ENCODE peak calls at places on chromosomes 2 and 18, in four cellular contexts. One of them, this sample, is unnamed.

GRCh38 chr2:9310827-9311226 is 104.2 kb downstream of the ASAP2 start:
- DNase-seq in DND-41: no peak
- DNase-seq in tibial nerve: no peak
- DNase-seq in ovary: no peak
- DNase-seq in this sample: no peak

GRCh38 chr2:550860-551259 is 126.3 kb downstream of the TMEM18 start:
- DNase-seq in DND-41: no peak
- DNase-seq in tibial nerve: no peak
- DNase-seq in ovary: no peak
- DNase-seq in this sample: no peak

GRCh38 chr2:45922577-45922988 is 271.1 kb downstream of the PRKCE start:
- DNase-seq in DND-41: no peak
- DNase-seq in tibial nerve: no peak
- DNase-seq in ovary: no peak
- DNase-seq in this sample: no peak

GRCh38 chr18:63477972-63478371 is 1.2 kb downstream of the SERPINB5 start:
- DNase-seq in DND-41: no peak
- DNase-seq in tibial nerve: no peak
- DNase-seq in ovary: no peak
- DNase-seq in this sample: no peak

GRCh38 chr2:8149985-8150547 is 531.8 kb upstream of the ID2 start:
- DNase-seq in DND-41: no peak
- DNase-seq in tibial nerve: no peak
- DNase-seq in ovary: no peak
- DNase-seq in this sample: no peak

GRCh38 chr2:11764359-11764758 is 17.9 kb downstream of the LPIN1 start:
- DNase-seq in DND-41: no peak
- DNase-seq in tibial nerve: no peak
- DNase-seq in ovary: peak; percentile 33
- DNase-seq in this sample: no peak

GRCh38 chr2:153055182-153055581 is 336.8 kb downstream of the ARL6IP6 start:
- DNase-seq in DND-41: no peak
- DNase-seq in tibial nerve: no peak
- DNase-seq in ovary: no peak
- DNase-seq in this sample: no peak

GRCh38 chr2:128380061-128380889 is 61.6 kb upstream of the HS6ST1 start:
- DNase-seq in DND-41: no peak
- DNase-seq in tibial nerve: no peak
- DNase-seq in ovary: no peak
- DNase-seq in this sample: no peak

GRCh38 chr18:30889582-30890301 is 152.8 kb downstream of the DSC3 start:
- DNase-seq in DND-41: no peak
- DNase-seq in tibial nerve: no peak
- DNase-seq in ovary: no peak
- DNase-seq in this sample: no peak

GRCh38 chr18:43805646-43806194 is 528.4 kb upstream of the SYT4 start:
- DNase-seq in DND-41: no peak
- DNase-seq in tibial nerve: no peak
- DNase-seq in ovary: no peak
- DNase-seq in this sample: no peak

GRCh38 chr2:169071455-169071854 is 2.1 kb downstream of the DHRS9 start:
- DNase-seq in DND-41: no peak
- DNase-seq in tibial nerve: no peak
- DNase-seq in ovary: no peak
- DNase-seq in this sample: no peak

GRCh38 chr18:76348267-76349066 is 146.6 kb downstream of the ZNF516 start:
- DNase-seq in DND-41: no peak
- DNase-seq in tibial nerve: no peak
- DNase-seq in ovary: no peak
- DNase-seq in this sample: peak; percentile 6

GRCh38 chr2:240393831-240394410 is 41.5 kb upstream of the GPC1 start:
- DNase-seq in DND-41: no peak
- DNase-seq in tibial nerve: peak; percentile 8
- DNase-seq in ovary: peak; percentile 26
- DNase-seq in this sample: no peak

GRCh38 chr2:95353055-95353575 is 49.4 kb upstream of the FAHD2A start:
- DNase-seq in DND-41: no peak
- DNase-seq in tibial nerve: no peak
- DNase-seq in ovary: peak; percentile 13
- DNase-seq in this sample: no peak

GRCh38 chr2:234674781-234675201 is 177.9 kb upstream of the ARL4C start:
- DNase-seq in DND-41: no peak
- DNase-seq in tibial nerve: no peak
- DNase-seq in ovary: peak; percentile 55
- DNase-seq in this sample: no peak

GRCh38 chr2:118990757-118991545 is 49.0 kb downstream of the MARCO start:
- DNase-seq in DND-41: no peak
- DNase-seq in tibial nerve: no peak
- DNase-seq in ovary: no peak
- DNase-seq in this sample: no peak

GRCh38 chr2:37877457-37878315 is 47.4 kb upstream of the RMDN2 start:
- DNase-seq in DND-41: peak; percentile 16
- DNase-seq in tibial nerve: no peak
- DNase-seq in ovary: no peak
- DNase-seq in this sample: peak; percentile 42

GRCh38 chr18:54957987-54958386 is 1.3 kb downstream of the CCDC68 start:
- DNase-seq in DND-41: no peak
- DNase-seq in tibial nerve: no peak
- DNase-seq in ovary: peak; percentile 69
- DNase-seq in this sample: no peak

GRCh38 chr2:200471324-200471848 is 38.5 kb downstream of the KCTD18 start:
- DNase-seq in DND-41: no peak
- DNase-seq in tibial nerve: no peak
- DNase-seq in ovary: no peak
- DNase-seq in this sample: peak; percentile 20

GRCh38 chr2:27624943-27625342 is 3.9 kb downstream of the CCDC121 start:
- DNase-seq in DND-41: no peak
- DNase-seq in tibial nerve: no peak
- DNase-seq in ovary: no peak
- DNase-seq in this sample: no peak

GRCh38 chr2:26442707-26443106 is 35.2 kb downstream of the OTOF start:
- DNase-seq in DND-41: no peak
- DNase-seq in tibial nerve: no peak
- DNase-seq in ovary: no peak
- DNase-seq in this sample: no peak

GRCh38 chr2:115483631-115484030 is 1041.2 kb downstream of the DPP10 start:
- DNase-seq in DND-41: no peak
- DNase-seq in tibial nerve: no peak
- DNase-seq in ovary: no peak
- DNase-seq in this sample: no peak

GRCh38 chr2:224278531-224278930 is 123.4 kb downstream of the FAM124B start:
- DNase-seq in DND-41: no peak
- DNase-seq in tibial nerve: no peak
- DNase-seq in ovary: no peak
- DNase-seq in this sample: no peak

GRCh38 chr2:105553538-105554196 is 154.8 kb upstream of the FHL2 start:
- DNase-seq in DND-41: no peak
- DNase-seq in tibial nerve: no peak
- DNase-seq in ovary: no peak
- DNase-seq in this sample: no peak

GRCh38 chr18:6315556-6316331 is 99.0 kb downstream of the L3MBTL4 start:
- DNase-seq in DND-41: no peak
- DNase-seq in tibial nerve: no peak
- DNase-seq in ovary: no peak
- DNase-seq in this sample: no peak

GRCh38 chr2:26623541-26624497 is 17.3 kb downstream of the CIB4 start:
- DNase-seq in DND-41: no peak
- DNase-seq in tibial nerve: no peak
- DNase-seq in ovary: peak; percentile 60
- DNase-seq in this sample: no peak

GRCh38 chr18:55513199-55513598 is 74.8 kb downstream of the TCF4 start:
- DNase-seq in DND-41: no peak
- DNase-seq in tibial nerve: no peak
- DNase-seq in ovary: no peak
- DNase-seq in this sample: no peak

GRCh38 chr18:11398625-11399024 is 210.8 kb upstream of the SLC35G4 start:
- DNase-seq in DND-41: no peak
- DNase-seq in tibial nerve: no peak
- DNase-seq in ovary: no peak
- DNase-seq in this sample: no peak

GRCh38 chr18:25349131-25349925 is 2.6 kb downstream of the ZNF521 start:
- DNase-seq in DND-41: no peak
- DNase-seq in tibial nerve: no peak
- DNase-seq in ovary: peak; percentile 72
- DNase-seq in this sample: no peak

GRCh38 chr2:166468124-166469024 is 25.7 kb downstream of the SCN7A start:
- DNase-seq in DND-41: no peak
- DNase-seq in tibial nerve: no peak
- DNase-seq in ovary: no peak
- DNase-seq in this sample: no peak

GRCh38 chr2:159713691-159714585 is 1.6 kb downstream of the MARCHF7 start:
- DNase-seq in DND-41: no peak
- DNase-seq in tibial nerve: no peak
- DNase-seq in ovary: no peak
- DNase-seq in this sample: no peak

GRCh38 chr2:176129013-176129796 is at the start of gene HOXD8:
- DNase-seq in DND-41: no peak
- DNase-seq in tibial nerve: no peak
- DNase-seq in ovary: peak; percentile 94
- DNase-seq in this sample: no peak

GRCh38 chr2:176129825-176130152 is 284 bp downstream of the HOXD8 start:
- DNase-seq in DND-41: no peak
- DNase-seq in tibial nerve: no peak
- DNase-seq in ovary: no peak
- DNase-seq in this sample: no peak

GRCh38 chr2:176127769-176128072 is 1.8 kb upstream of the HOXD8 start:
- DNase-seq in DND-41: no peak
- DNase-seq in tibial nerve: no peak
- DNase-seq in ovary: no peak
- DNase-seq in this sample: no peak

GRCh38 chr2:176126929-176127768 is 2.4 kb upstream of the HOXD8 start:
- DNase-seq in DND-41: peak; percentile 59
- DNase-seq in tibial nerve: peak; percentile 71
- DNase-seq in ovary: peak; percentile 82
- DNase-seq in this sample: peak; percentile 56

GRCh38 chr2:176128172-176129012 is 1.1 kb upstream of the HOXD8 start:
- DNase-seq in DND-41: no peak
- DNase-seq in tibial nerve: no peak
- DNase-seq in ovary: peak; percentile 73
- DNase-seq in this sample: no peak
- H3K27me3 ChIP-seq in DND-41: peaks cover 7% of the 10 kb centered on the region
- H3K27me3 ChIP-seq in tibial nerve: peaks cover 85% of the 10 kb centered on the region
- H3K27me3 ChIP-seq in ovary: no peaks in the 10 kb centered on the region
- H3K27me3 ChIP-seq in this sample: peaks cover 78% of the 10 kb centered on the region

GRCh38 chr2:196987654-196988364 is 61.3 kb upstream of the PGAP1 start:
- DNase-seq in DND-41: peak; percentile 51
- DNase-seq in tibial nerve: no peak
- DNase-seq in ovary: no peak
- DNase-seq in this sample: no peak
- H3K4me3 ChIP-seq in DND-41: peak overlapping the region; percentile 52
- H3K4me3 ChIP-seq in tibial nerve: no peak overlapping the region
- H3K4me3 ChIP-seq in ovary: no peak overlapping the region
- H3K4me3 ChIP-seq in this sample: no peak overlapping the region

GRCh38 chr2:20946494-20946893 is 97.4 kb downstream of the APOB start:
- DNase-seq in DND-41: no peak
- DNase-seq in tibial nerve: no peak
- DNase-seq in ovary: no peak
- DNase-seq in this sample: no peak
- H3K4me1 ChIP-seq in DND-41: no peaks in the 10 kb centered on the region
- H3K4me1 ChIP-seq in tibial nerve: no peaks in the 10 kb centered on the region
- H3K4me1 ChIP-seq in ovary: no peaks in the 10 kb centered on the region
- H3K4me1 ChIP-seq in this sample: no peaks in the 10 kb centered on the region

DNA sequence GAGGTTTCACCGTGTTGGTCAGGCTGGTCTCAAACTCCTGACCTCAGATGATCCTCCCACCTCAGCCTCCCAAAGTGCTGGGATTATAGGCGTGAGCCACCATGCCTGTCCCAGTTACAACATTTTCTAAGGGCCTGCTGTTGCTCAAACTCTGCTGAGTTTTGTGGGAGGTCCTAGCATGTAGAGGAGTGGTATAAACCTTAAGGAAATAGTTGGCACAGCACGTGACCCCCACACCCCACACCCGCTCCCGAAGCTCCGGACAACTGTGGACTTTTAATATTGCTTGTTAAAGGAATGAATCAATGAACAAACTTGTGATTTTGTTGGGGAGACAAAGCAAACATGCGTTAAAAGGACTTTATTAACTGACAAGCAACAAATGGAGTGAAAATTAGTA is 137.8 kb upstream of the GATA6 start:
- DNase-seq in DND-41: no peak
- DNase-seq in tibial nerve: no peak
- DNase-seq in ovary: no peak
- DNase-seq in this sample: no peak
- H3K27me3 ChIP-seq in DND-41: peaks cover 9% of the 10 kb centered on the region
- H3K27me3 ChIP-seq in tibial nerve: no peaks in the 10 kb centered on the region
- H3K27me3 ChIP-seq in ovary: no peaks in the 10 kb centered on the region
- H3K27me3 ChIP-seq in this sample: no peaks in the 10 kb centered on the region

DNA sequence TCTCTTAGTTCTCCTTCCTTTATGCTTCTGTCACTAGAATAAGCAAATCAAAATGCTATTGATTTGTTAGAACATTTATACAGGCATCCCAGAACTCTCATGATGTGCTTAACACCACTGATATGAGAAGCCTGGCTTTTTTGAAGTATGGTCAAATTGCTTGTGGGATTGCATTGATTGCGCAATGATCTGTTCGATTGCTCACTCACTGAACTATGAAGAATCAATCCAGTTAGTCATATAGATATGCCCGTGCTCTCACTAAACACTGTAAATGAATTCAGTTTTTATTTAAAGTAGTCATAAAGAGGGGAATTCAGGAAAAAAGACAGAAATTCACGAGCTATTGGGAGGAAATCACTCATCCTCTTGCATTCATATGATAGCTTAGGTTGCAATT is 1237.8 kb downstream of the SUCLG1 start:
- DNase-seq in DND-41: no peak
- DNase-seq in tibial nerve: no peak
- DNase-seq in ovary: no peak
- DNase-seq in this sample: no peak
- H3K4me3 ChIP-seq in DND-41: no peak overlapping the region
- H3K4me3 ChIP-seq in tibial nerve: no peak overlapping the region
- H3K4me3 ChIP-seq in ovary: no peak overlapping the region
- H3K4me3 ChIP-seq in this sample: no peak overlapping the region

GRCh38 chr2:68418419-68418818 is 48.7 kb downstream of the FBXO48 start:
- DNase-seq in DND-41: no peak
- DNase-seq in tibial nerve: no peak
- DNase-seq in ovary: no peak
- DNase-seq in this sample: no peak
- H3K4me1 ChIP-seq in DND-41: peaks cover 35% of the 10 kb centered on the region
- H3K4me1 ChIP-seq in tibial nerve: no peaks in the 10 kb centered on the region
- H3K4me1 ChIP-seq in ovary: no peaks in the 10 kb centered on the region
- H3K4me1 ChIP-seq in this sample: peaks cover 30% of the 10 kb centered on the region

GRCh38 chr2:216689397-216689796 is 6.0 kb downstream of the IGFBP5 start:
- DNase-seq in DND-41: no peak
- DNase-seq in tibial nerve: no peak
- DNase-seq in ovary: peak; percentile 25
- DNase-seq in this sample: no peak
- H3K27me3 ChIP-seq in DND-41: peaks cover 58% of the 10 kb centered on the region
- H3K27me3 ChIP-seq in tibial nerve: peaks cover under 1% of the 10 kb centered on the region
- H3K27me3 ChIP-seq in ovary: no peaks in the 10 kb centered on the region
- H3K27me3 ChIP-seq in this sample: no peaks in the 10 kb centered on the region

DNA sequence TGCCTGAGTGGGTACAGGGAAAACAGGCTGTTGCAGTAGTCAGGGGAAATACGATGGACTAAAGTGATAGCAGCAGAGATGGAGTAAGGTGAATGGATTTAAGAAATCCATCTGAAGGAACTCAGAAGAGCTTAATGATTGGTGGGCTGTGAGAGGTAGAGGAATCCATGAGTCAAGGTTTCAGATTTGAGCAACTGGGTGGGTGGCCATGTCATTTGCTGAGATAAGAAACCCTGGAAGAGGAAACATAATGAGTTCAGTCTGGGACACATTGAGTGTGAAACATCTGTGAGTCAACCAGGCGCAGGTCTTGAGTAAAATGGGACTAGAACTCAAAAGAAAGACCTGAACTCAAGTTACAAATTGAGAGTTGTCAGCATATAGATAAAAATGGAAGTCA is 19.7 kb upstream of the ASNSD1 start:
- DNase-seq in DND-41: no peak
- DNase-seq in tibial nerve: no peak
- DNase-seq in ovary: no peak
- DNase-seq in this sample: no peak
- H3K4me3 ChIP-seq in DND-41: no peak overlapping the region
- H3K4me3 ChIP-seq in tibial nerve: no peak overlapping the region
- H3K4me3 ChIP-seq in ovary: no peak overlapping the region
- H3K4me3 ChIP-seq in this sample: no peak overlapping the region

This sample was measured in naive thymus-derived CD4-positive, alpha-beta T cell.